ENCODE peak calls at places on chromosomes 11 and 22, in six cellular contexts. D is aorta, S is heart left ventricle, V is Panc1, B is lung, G is left ventricle myocardium inferior. F is an unnamed sample.

GRCh38 chr11:102323542-102324261 is 6.4 kb downstream of the BIRC3 start:
- DNase-seq in D (no peak), S (no peak), V (no peak), B (no peak), G (no peak), F (no peak)

GRCh38 chr11:75103380-75104026 is 6.8 kb upstream of the OR2AT4 start:
- DNase-seq in D (no peak), S (no peak), V (no peak), B (no peak), G (no peak), F (no peak)

GRCh38 chr11:11984563-11984962 is 23.9 kb downstream of the DKK3 start:
- DNase-seq in D (no peak), S (no peak), V (no peak), B (no peak), G (no peak), F (no peak)

GRCh38 chr11:69022268-69022667 is 9.2 kb upstream of the MRGPRF start:
- DNase-seq in D (no peak), S (no peak), V (no peak), B (no peak), G (no peak), F (no peak)

GRCh38 chr11:101441747-101442146 is 142.1 kb downstream of the TRPC6 start:
- DNase-seq in D (peak; percentile 75), S (peak; percentile 46), V (no peak), B (peak; percentile 52), G (peak; percentile 54), F (peak; percentile 49)

GRCh38 chr11:61486004-61486615 is 22.4 kb upstream of the LRRC10B start:
- DNase-seq in D (no peak), S (no peak), V (no peak), B (no peak), G (no peak), F (no peak)

GRCh38 chr22:26673485-26673884 is 16.1 kb downstream of the MIAT start:
- DNase-seq in D (no peak), S (no peak), V (no peak), B (no peak), G (no peak), F (no peak)

GRCh38 chr22:49218142-49218541 is 609.5 kb downstream of the BRD1 start:
- DNase-seq in D (no peak), S (no peak), V (no peak), B (no peak), G (no peak), F (no peak)

GRCh38 chr22:20656902-20657836 is 116.7 kb upstream of the SERPIND1 start:
- DNase-seq in D (no peak), S (no peak), V (no peak), B (no peak), G (no peak), F (no peak)

GRCh38 chr11:8354622-8355417 is 91.1 kb upstream of the LMO1 start:
- DNase-seq in D (peak; percentile 27), S (no peak), V (no peak), B (no peak), G (no peak), F (no peak)

GRCh38 chr11:73520358-73521061 is 77.4 kb downstream of the FAM168A start:
- DNase-seq in D (no peak), S (no peak), V (no peak), B (no peak), G (no peak), F (no peak)

GRCh38 chr11:2143652-2144548 is 4.7 kb upstream of the IGF2 start:
- DNase-seq in D (no peak), S (no peak), V (no peak), B (no peak), G (no peak), F (peak; percentile 16)

GRCh38 chr11:11782532-11783110 is 59.2 kb upstream of the USP47 start:
- DNase-seq in D (no peak), S (no peak), V (no peak), B (no peak), G (no peak), F (no peak)

GRCh38 chr11:58011771-58012170 is 11.9 kb upstream of the OR9Q1 start:
- DNase-seq in D (no peak), S (no peak), V (no peak), B (no peak), G (no peak), F (no peak)

GRCh38 chr11:39630365-39630764 is 1829.1 kb downstream of the LRRC4C start:
- DNase-seq in D (no peak), S (no peak), V (no peak), B (no peak), G (no peak), F (no peak)

GRCh38 chr11:17687946-17688670 is 31.3 kb upstream of the MYOD1 start:
- DNase-seq in D (no peak), S (no peak), V (no peak), B (peak; percentile 15), G (no peak), F (no peak)

GRCh38 chr22:37419916-37420655 is 7.2 kb downstream of the ELFN2 start:
- DNase-seq in D (no peak), S (no peak), V (no peak), B (no peak), G (no peak), F (no peak)
- H3K27me3 ChIP-seq in D (no peaks in the 10 kb centered on the region), S (peaks cover 82% of the 10 kb centered on the region), V (no peaks in the 10 kb centered on the region), B (peaks cover 12% of the 10 kb centered on the region), G (peaks cover 98% of the 10 kb centered on the region), F (peaks cover 85% of the 10 kb centered on the region)

DNA sequence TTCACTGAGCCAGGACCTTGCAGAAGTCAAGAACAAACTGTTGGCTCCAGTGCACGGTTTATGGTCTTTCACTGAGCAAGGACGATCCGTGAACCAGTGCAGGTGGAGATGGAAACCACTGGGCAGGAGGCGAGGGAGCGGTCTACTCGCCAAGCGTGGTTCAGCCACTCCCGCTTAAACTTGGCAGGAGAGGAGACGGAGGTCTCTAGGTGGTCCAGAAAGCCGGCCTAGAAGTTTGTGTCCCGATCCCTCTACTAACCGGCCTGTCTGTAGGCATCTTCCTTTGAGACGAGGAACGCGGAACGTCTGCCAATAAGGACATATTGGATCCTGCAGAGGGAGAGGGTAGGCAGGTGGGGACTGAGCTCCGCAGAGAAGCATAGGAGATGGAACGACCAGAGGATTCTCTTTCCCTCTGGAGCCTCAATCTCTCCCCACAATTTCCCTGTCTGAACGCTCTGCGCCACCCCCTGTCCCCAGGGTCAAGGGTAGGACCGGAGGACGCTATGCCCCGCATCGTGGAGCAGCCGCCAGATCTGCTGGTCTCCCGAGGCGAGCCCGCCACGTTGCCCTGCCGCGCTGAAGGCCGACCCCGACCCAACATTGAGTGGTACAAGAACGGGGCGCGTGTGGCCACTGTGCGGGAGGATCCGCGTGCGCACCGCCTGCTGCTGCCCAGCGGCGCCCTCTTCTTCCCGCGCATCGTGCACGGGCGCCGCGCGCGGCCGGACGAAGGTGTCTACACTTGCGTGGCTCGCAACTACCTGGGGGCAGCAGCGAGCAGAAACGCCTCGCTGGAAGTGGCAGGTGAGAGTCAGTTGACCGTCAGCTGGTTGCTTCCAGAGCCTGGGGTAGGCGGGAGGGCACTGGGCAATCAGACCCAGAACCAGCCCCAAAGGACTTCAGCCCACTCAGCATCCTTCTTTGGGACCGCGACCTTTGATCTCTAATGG is 3.4 kb downstream of the ROBO3 start:
- DNase-seq in D (no peak), S (no peak), V (no peak), B (no peak), G (no peak), F (no peak)
- H3K27me3 ChIP-seq in D (no peaks in the 10 kb centered on the region), S (peaks cover 95% of the 10 kb centered on the region), V (peaks cover 85% of the 10 kb centered on the region), B (no peaks in the 10 kb centered on the region), G (peaks cover 100% of the 10 kb centered on the region), F (peaks cover 98% of the 10 kb centered on the region)

DNA sequence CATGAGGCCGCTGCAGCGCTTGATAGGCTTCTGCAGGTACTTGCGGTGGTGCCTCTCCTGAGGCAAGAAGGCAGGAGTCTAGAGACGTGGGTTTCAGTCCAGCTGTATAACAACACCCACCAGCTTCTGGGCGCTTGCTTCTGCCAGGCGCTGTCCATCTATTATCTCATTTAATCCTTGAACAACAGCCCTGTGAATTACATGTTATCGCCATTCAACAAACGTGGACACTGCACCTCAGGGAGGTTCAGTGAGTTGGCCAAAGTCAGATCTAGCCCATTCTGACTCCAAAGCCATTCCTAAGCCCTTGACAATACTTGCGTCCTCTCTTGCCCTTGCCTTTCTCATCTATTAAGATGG is 436 bp upstream of the FAM181B start:
- DNase-seq in D (no peak), S (no peak), V (no peak), B (no peak), G (no peak), F (no peak)
- H3K27me3 ChIP-seq in D (no peaks in the 10 kb centered on the region), S (peaks cover 50% of the 10 kb centered on the region), V (peaks cover 44% of the 10 kb centered on the region), B (peaks cover 6% of the 10 kb centered on the region), G (peaks cover 95% of the 10 kb centered on the region), F (peaks cover 84% of the 10 kb centered on the region)

DNA sequence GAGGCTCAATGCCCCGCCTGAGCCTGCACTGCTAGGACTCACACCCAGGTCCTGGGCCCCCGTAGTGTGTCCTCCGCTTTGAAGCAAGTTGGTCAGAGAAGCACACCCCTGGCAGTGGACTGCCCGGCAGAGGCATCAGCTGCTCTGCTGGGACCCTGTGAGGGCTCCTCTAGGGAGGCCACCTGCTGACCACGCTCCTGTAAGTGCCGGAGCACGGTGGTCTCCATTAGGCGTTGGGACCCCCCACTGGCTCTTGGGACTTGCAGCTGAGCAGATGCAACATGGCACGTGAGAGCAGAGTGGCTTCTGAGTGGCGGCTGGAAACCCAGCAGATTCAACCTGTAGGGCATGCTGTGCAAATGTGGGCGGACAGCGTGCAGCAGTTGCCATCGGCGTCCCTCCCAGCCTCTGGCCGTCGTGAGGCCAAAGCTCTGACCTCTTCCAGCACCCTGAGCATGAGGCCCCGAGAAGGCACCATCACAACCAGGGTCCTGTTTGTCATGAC is 16.9 kb downstream of the MRGPRG start:
- DNase-seq in D (peak; percentile 33), S (no peak), V (no peak), B (no peak), G (no peak), F (no peak)
- H3K27me3 ChIP-seq in D (no peaks in the 10 kb centered on the region), S (peaks cover 45% of the 10 kb centered on the region), V (peaks cover 15% of the 10 kb centered on the region), B (no peaks in the 10 kb centered on the region), G (peaks cover 83% of the 10 kb centered on the region), F (peaks cover 76% of the 10 kb centered on the region)

DNA sequence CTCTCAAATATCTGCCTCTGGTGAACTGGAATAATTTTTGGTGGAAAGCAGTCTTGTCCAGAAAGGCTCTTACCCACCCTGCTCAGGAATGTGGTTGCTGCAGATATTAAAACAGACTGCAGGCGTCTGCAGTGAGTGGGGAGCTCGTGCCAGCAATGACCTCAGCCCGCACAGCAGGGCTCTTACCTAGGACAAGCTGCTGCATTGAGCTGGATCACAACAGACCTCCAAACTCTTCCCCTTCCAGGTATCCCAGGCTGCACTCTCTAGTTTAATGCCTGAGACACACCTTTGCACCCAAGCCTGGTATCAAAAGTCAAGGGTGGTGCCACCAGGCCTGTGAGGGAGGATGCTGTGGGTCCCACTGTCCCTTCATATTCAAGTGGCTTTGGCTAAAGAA is 69.7 kb upstream of the CDON start:
- DNase-seq in D (peak; percentile 73), S (no peak), V (no peak), B (peak; percentile 82), G (peak; percentile 53), F (no peak)
- H3K27me3 ChIP-seq in D (no peaks in the 10 kb centered on the region), S (no peaks in the 10 kb centered on the region), V (peaks cover 2% of the 10 kb centered on the region), B (no peaks in the 10 kb centered on the region), G (peaks cover under 1% of the 10 kb centered on the region), F (no peaks in the 10 kb centered on the region)

DNA sequence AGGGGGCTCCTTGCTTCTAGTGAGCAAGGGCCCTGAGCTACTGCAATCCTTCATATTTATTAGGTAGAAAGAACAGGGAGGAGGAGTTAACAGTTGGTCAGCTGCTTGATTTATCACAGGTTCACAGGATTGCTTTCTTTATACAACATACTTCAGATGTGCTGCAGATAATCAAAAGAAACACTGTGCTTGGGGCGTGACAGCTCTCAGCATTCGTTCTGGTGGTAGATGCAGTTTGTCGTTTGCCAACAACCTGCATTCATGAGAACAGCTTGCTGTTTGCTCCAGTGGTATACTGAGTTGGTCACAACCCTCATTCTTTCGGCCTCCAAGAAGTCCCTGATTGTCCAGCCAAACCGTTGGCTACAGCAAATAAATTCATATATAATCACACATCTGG is 120.5 kb downstream of the ZNF280B start:
- DNase-seq in D (no peak), S (no peak), V (no peak), B (no peak), G (no peak), F (no peak)
- H3K27me3 ChIP-seq in D (no peaks in the 10 kb centered on the region), S (peaks cover 35% of the 10 kb centered on the region), V (peaks cover 2% of the 10 kb centered on the region), B (no peaks in the 10 kb centered on the region), G (peaks cover 82% of the 10 kb centered on the region), F (peaks cover 6% of the 10 kb centered on the region)